ENCODE peak calls at places on chromosomes 2 and 18, in five cellular contexts. A is aorta; B is substantia nigra; I is anterior cingulate cortex; C is stimulated activated CD4-positive, alpha-beta T cell treated with anti-CD3 and anti-CD28 coated beads, Interleukin-1b, Interleukin-23, amount 100 ng/mL, for 4 hours. K is an unnamed sample.

GRCh38 chr2:215442392-215442787 is 6.5 kb upstream of the FN1 start:
- DNase-seq in A (no peak), B (no peak), I (no peak), C (no peak), K (no peak)

GRCh38 chr2:8527031-8527430 is 154.8 kb upstream of the ID2 start:
- DNase-seq in A (no peak), B (no peak), I (no peak), C (no peak), K (no peak)

GRCh38 chr18:25005602-25006375 is 346.2 kb downstream of the ZNF521 start:
- DNase-seq in A (no peak), B (no peak), I (no peak), C (no peak), K (no peak)

GRCh38 chr2:15546297-15547098 is 14.6 kb downstream of the NBAS start:
- DNase-seq in A (no peak), B (no peak), I (no peak), C (no peak), K (no peak)

GRCh38 chr18:23897733-23898132 is 116.8 kb upstream of the TTC39C start:
- DNase-seq in A (no peak), B (no peak), I (no peak), C (no peak), K (no peak)

GRCh38 chr18:55588001-55588875 is at the start of gene TCF4:
- DNase-seq in A (peak; percentile 87), B (peak; percentile 25), I (peak; percentile 28), C (no peak), K (no peak)

GRCh38 chr18:68428026-68428425 is 286.9 kb downstream of the TMX3 start:
- DNase-seq in A (no peak), B (no peak), I (peak; percentile 36), C (no peak), K (no peak)

GRCh38 chr18:59565957-59566356 is 131.3 kb downstream of the CCBE1 start:
- DNase-seq in A (no peak), B (no peak), I (no peak), C (no peak), K (no peak)

GRCh38 chr2:177921726-177922125 is 150.9 kb downstream of the PDE11A start:
- DNase-seq in A (no peak), B (no peak), I (no peak), C (no peak), K (no peak)

GRCh38 chr2:29777164-29777563 is 144.2 kb downstream of the ALK start:
- DNase-seq in A (no peak), B (no peak), I (no peak), C (no peak), K (no peak)

GRCh38 chr2:138762515-138762914 is 17.7 kb downstream of the NXPH2 start:
- DNase-seq in A (no peak), B (no peak), I (no peak), C (no peak), K (no peak)

GRCh38 chr2:197308635-197309368 is 1.8 kb downstream of the ANKRD44 start:
- DNase-seq in A (no peak), B (no peak), I (no peak), C (no peak), K (no peak)

GRCh38 chr18:23532848-23533247 is 29.5 kb downstream of the RMC1 start:
- DNase-seq in A (peak; percentile 11), B (no peak), I (no peak), C (no peak), K (no peak)

GRCh38 chr2:10654069-10654468 is 35.7 kb downstream of the NOL10 start:
- DNase-seq in A (no peak), B (no peak), I (no peak), C (peak; percentile 53), K (no peak)

GRCh38 chr2:119289093-119289492 is 65.5 kb downstream of the STEAP3 start:
- DNase-seq in A (no peak), B (no peak), I (no peak), C (no peak), K (no peak)

GRCh38 chr2:134402385-134402784 is 148.5 kb downstream of the MGAT5 start:
- DNase-seq in A (no peak), B (no peak), I (no peak), C (no peak), K (no peak)

GRCh38 chr2:235044501-235045271 is 92.9 kb downstream of the SH3BP4 start:
- DNase-seq in A (peak; percentile 56), B (no peak), I (no peak), C (no peak), K (no peak)

GRCh38 chr2:216056739-216057138 is 24.9 kb downstream of the PECR start:
- DNase-seq in A (no peak), B (no peak), I (no peak), C (no peak), K (no peak)

GRCh38 chr18:50276452-50276851 is 4.9 kb downstream of the MBD1 start:
- DNase-seq in A (no peak), B (no peak), I (no peak), C (no peak), K (no peak)

GRCh38 chr2:203579131-203579643 is 44.1 kb upstream of the RAPH1 start:
- DNase-seq in A (no peak), B (no peak), I (no peak), C (no peak), K (peak; percentile 67)

GRCh38 chr2:127104881-127105655 is 1.9 kb downstream of the BIN1 start:
- DNase-seq in A (peak; percentile 72), B (no peak), I (no peak), C (no peak), K (peak; percentile 36)

GRCh38 chr2:118978064-118978463 is 36.1 kb downstream of the MARCO start:
- DNase-seq in A (no peak), B (no peak), I (no peak), C (no peak), K (no peak)

GRCh38 chr18:43965691-43966090 is 688.4 kb upstream of the SYT4 start:
- DNase-seq in A (no peak), B (no peak), I (no peak), C (no peak), K (no peak)

GRCh38 chr2:28617502-28618184 is 121.8 kb downstream of the PLB1 start:
- DNase-seq in A (no peak), B (no peak), I (no peak), C (no peak), K (no peak)

GRCh38 chr18:48033770-48034650 is 103.6 kb upstream of the SMAD2 start:
- DNase-seq in A (peak; percentile 55), B (no peak), I (no peak), C (no peak), K (peak; percentile 1)

K was measured in left colon.